ENCODE peak calls at places on chromosomes 4 and X, in nine cellular contexts. S is CD8-positive, alpha-beta T cell; Z is GM03348; D is ACHN; T is lung; X is stimulated activated naive CD4-positive, alpha-beta T cell treated with Interleukin-2 at 50 U/mL for 16 hours; I is T follicular helper cell; Y is NCI-H69; N is neural crest cell. O is an unnamed sample.

GRCh38 chr4:21596521-21596920 is 352.1 kb downstream of the KCNIP4 start:
- DNase-seq in N (no peak), Z (no peak), T (no peak), D (no peak), Y (peak), I (no peak), S (no peak), X (no peak), O (peak)

GRCh38 chrX:40153335-40154221 is 55.8 kb upstream of the BCOR start:
- DNase-seq in N (peak), X (peak), T (no peak), I (peak), S (no peak), Z (peak), Y (peak), D (peak), O (no peak)

GRCh38 chr4:141721174-141721573 is 84.8 kb downstream of the IL15 start:
- DNase-seq in X (no peak), I (no peak), N (no peak), S (no peak), Y (no peak), D (no peak), Z (no peak), T (no peak), O (no peak)

GRCh38 chrX:50626432-50626831 is 155.8 kb upstream of the DGKK start:
- DNase-seq in S (no peak), T (no peak), I (no peak), Z (no peak), N (no peak), D (no peak), X (no peak), Y (no peak), O (no peak)

GRCh38 chr4:118124977-118125376 is 90.7 kb downstream of the NDST3 start:
- DNase-seq in I (no peak), T (no peak), S (no peak), D (no peak), Y (peak), X (no peak), Z (no peak), N (no peak), O (no peak)

GRCh38 chrX:70168238-70169188 is 8.8 kb upstream of the DGAT2L6 start:
- DNase-seq in T (no peak), N (no peak), S (no peak), I (no peak), Z (peak), D (peak), X (no peak), Y (peak), O (no peak)

GRCh38 chrX:68934922-68935321 is 106.1 kb downstream of the EFNB1 start:
- DNase-seq in N (no peak), Z (no peak), I (no peak), Y (no peak), T (no peak), S (no peak), X (no peak), D (no peak), O (no peak)

GRCh38 chr4:42789168-42789567 is 103.3 kb upstream of the GRXCR1 start:
- DNase-seq in S (no peak), I (no peak), Y (no peak), Z (no peak), N (no peak), D (no peak), T (no peak), X (no peak), O (no peak)

GRCh38 chrX:47936224-47936939 is 67.4 kb downstream of the ZNF182 start:
- DNase-seq in T (no peak), D (no peak), Z (no peak), Y (peak), N (no peak), X (no peak), I (no peak), S (no peak), O (no peak)

GRCh38 chrX:20248592-20249192 is 18.0 kb downstream of the RPS6KA3 start:
- DNase-seq in Z (no peak), Y (no peak), N (no peak), S (no peak), I (no peak), D (no peak), X (no peak), T (no peak), O (no peak)

GRCh38 chr4:32251126-32251525 is 1531.0 kb downstream of the PCDH7 start:
- DNase-seq in Y (no peak), D (no peak), N (no peak), Z (no peak), S (no peak), T (no peak), X (no peak), I (no peak), O (no peak)

GRCh38 chrX:153773218-153773611 is 7.6 kb upstream of the SRPK3 start:
- DNase-seq in Z (no peak), S (no peak), D (no peak), N (no peak), T (no peak), Y (no peak), I (no peak), X (no peak), O (no peak)